ENCODE peak calls at places on chromosomes 5 and 9, in five cellular contexts. One of them, this sample, is unnamed. For H3K9me3, the result is how much of the 10 kb centered on the place peaks cover.

GRCh38 chr5:58484505-58484904 is 6.7 kb upstream of the GAPT start:
- DNase-seq in trophoblast cell: no peak
- DNase-seq in H1: no peak
- DNase-seq in mesenchymal stem cell: no peak
- DNase-seq in IMR-90: no peak
- DNase-seq in this sample: no peak

GRCh38 chr5:124927735-124928134 is 181.3 kb upstream of the ZNF608 start:
- DNase-seq in H1: no peak
- DNase-seq in mesenchymal stem cell: peak
- DNase-seq in IMR-90: peak
- DNase-seq in trophoblast cell: no peak
- DNase-seq in this sample: no peak

GRCh38 chr5:67315082-67315801 is 118.6 kb upstream of the CD180 start:
- DNase-seq in mesenchymal stem cell: peak
- DNase-seq in IMR-90: peak
- DNase-seq in trophoblast cell: no peak
- DNase-seq in H1: no peak
- DNase-seq in this sample: peak

GRCh38 chr9:137176302-137177182 is 4.7 kb upstream of the TMEM210 start:
- DNase-seq in trophoblast cell: peak
- DNase-seq in mesenchymal stem cell: peak
- DNase-seq in H1: no peak
- DNase-seq in IMR-90: peak
- DNase-seq in this sample: no peak

GRCh38 chr9:129237804-129238203 is 59.7 kb upstream of the IER5L start:
- DNase-seq in IMR-90: no peak
- DNase-seq in trophoblast cell: no peak
- DNase-seq in H1: no peak
- DNase-seq in mesenchymal stem cell: no peak
- DNase-seq in this sample: no peak

GRCh38 chr9:94084314-94084713 is at the start of gene PTPDC1:
- DNase-seq in mesenchymal stem cell: peak
- DNase-seq in IMR-90: peak
- DNase-seq in trophoblast cell: no peak
- DNase-seq in H1: peak
- DNase-seq in this sample: peak

GRCh38 chr9:70525553-70525952 is 111.1 kb upstream of the KLF9 start:
- DNase-seq in trophoblast cell: no peak
- DNase-seq in mesenchymal stem cell: no peak
- DNase-seq in IMR-90: peak
- DNase-seq in H1: no peak
- DNase-seq in this sample: no peak

GRCh38 chr9:101738566-101739183 is at the start of gene GRIN3A:
- DNase-seq in mesenchymal stem cell: no peak
- DNase-seq in trophoblast cell: no peak
- DNase-seq in IMR-90: no peak
- DNase-seq in H1: no peak
- DNase-seq in this sample: peak

GRCh38 chr5:66881475-66882161 is 285.4 kb downstream of the MAST4 start:
- DNase-seq in mesenchymal stem cell: peak
- DNase-seq in trophoblast cell: no peak
- DNase-seq in IMR-90: peak
- DNase-seq in H1: no peak
- DNase-seq in this sample: no peak

GRCh38 chr5:110361501-110361900 is 365.0 kb downstream of the TMEM232 start:
- DNase-seq in IMR-90: no peak
- DNase-seq in H1: no peak
- DNase-seq in mesenchymal stem cell: peak
- DNase-seq in trophoblast cell: no peak
- DNase-seq in this sample: no peak

GRCh38 chr5:141734501-141735231 is 52.6 kb upstream of the ARAP3 start:
- DNase-seq in trophoblast cell: peak
- DNase-seq in IMR-90: peak
- DNase-seq in H1: peak
- DNase-seq in mesenchymal stem cell: peak
- DNase-seq in this sample: peak

GRCh38 chr9:137055385-137056364 is 1.8 kb upstream of the ENTPD2 start:
- DNase-seq in mesenchymal stem cell: no peak
- DNase-seq in IMR-90: peak
- DNase-seq in trophoblast cell: no peak
- DNase-seq in H1: no peak
- DNase-seq in this sample: no peak

GRCh38 chr9:107438211-107439030 is 51.1 kb downstream of the KLF4 start:
- DNase-seq in mesenchymal stem cell: peak
- DNase-seq in trophoblast cell: peak
- DNase-seq in IMR-90: no peak
- DNase-seq in H1: peak
- DNase-seq in this sample: no peak

GRCh38 chr5:33781286-33781685 is 110.5 kb downstream of the ADAMTS12 start:
- DNase-seq in IMR-90: peak
- DNase-seq in trophoblast cell: peak
- DNase-seq in H1: no peak
- DNase-seq in mesenchymal stem cell: peak
- DNase-seq in this sample: peak

GRCh38 chr5:118968925-118969375 is 19.4 kb downstream of the DTWD2 start:
- DNase-seq in IMR-90: peak
- DNase-seq in mesenchymal stem cell: no peak
- DNase-seq in trophoblast cell: no peak
- DNase-seq in H1: no peak
- DNase-seq in this sample: no peak

DNA sequence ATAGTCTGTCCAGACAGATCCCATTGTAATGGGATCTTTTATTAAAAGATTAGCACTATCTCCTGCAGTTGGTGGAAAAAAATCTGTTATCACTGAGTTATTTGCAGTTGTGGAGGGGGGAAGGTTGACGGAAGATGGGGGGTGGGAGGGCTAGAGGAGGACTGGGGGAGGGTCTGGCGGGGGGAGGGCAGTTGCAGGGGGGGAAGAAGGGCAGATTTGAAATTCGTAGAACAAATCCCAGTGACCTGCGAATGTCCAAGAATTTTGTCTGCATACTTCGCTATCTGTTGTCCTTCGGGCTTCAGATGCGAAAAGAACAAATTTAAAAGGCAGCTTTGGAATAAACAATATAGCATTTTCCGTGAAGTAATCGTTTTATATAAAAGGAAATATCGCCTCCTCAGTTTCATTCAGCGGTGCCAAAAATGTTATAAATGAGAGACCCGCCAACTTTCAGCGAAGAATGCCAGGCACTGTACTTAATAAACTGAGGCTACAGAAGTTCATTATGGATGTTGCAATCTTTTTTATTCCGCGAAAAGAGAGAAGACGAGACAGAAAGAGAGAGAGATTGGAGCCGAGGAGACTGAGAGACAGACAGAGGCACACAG is 1.3 kb upstream of the FST start:
- DNase-seq in IMR-90: peak
- DNase-seq in trophoblast cell: no peak
- DNase-seq in H1: no peak
- DNase-seq in mesenchymal stem cell: no peak
- DNase-seq in this sample: no peak
- H3K23ac ChIP-seq in IMR-90: peak
- H3K23ac ChIP-seq in trophoblast cell: no peak
- H3K23ac ChIP-seq in H1: no peak
- H3K23ac ChIP-seq in mesenchymal stem cell: no peak
- H3K23ac ChIP-seq in this sample: no peak

GRCh38 chr5:12110629-12111028 is 206.4 kb upstream of the CTNND2 start:
- DNase-seq in H1: no peak
- DNase-seq in mesenchymal stem cell: no peak
- DNase-seq in trophoblast cell: no peak
- DNase-seq in IMR-90: no peak
- DNase-seq in this sample: no peak
- H3K9me3 ChIP-seq in H1: under half
- H3K9me3 ChIP-seq in mesenchymal stem cell: under half
- H3K9me3 ChIP-seq in trophoblast cell: under half
- H3K9me3 ChIP-seq in IMR-90: under half
- H3K9me3 ChIP-seq in this sample: under half

DNA sequence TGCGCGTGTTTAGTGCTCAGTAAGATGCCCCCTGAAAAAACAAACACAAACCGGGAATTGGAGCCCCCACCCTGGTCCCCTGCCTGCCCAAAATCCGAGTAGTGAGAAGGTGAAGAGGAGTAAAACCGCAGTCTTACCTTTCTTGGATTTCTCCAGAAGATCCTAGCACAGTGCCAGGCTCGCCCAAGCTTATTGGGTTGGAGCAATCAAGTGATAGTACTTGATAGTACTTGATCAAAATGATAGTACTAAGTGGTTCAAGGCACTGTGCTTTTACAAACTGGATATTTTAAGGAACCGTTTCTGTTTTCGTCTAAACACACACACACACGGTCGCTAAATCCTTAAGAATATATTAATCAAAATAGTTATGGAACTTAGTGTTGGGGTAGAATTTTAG is 2.8 kb upstream of the TRAF1 start:
- DNase-seq in H1: no peak
- DNase-seq in mesenchymal stem cell: no peak
- DNase-seq in IMR-90: no peak
- DNase-seq in trophoblast cell: no peak
- DNase-seq in this sample: no peak
- H3K4me3 ChIP-seq in H1: peak
- H3K4me3 ChIP-seq in mesenchymal stem cell: peak
- H3K4me3 ChIP-seq in IMR-90: no peak
- H3K4me3 ChIP-seq in trophoblast cell: peak
- H3K4me3 ChIP-seq in this sample: peak

GRCh38 chr5:150278046-150278760 is 11.4 kb downstream of the CAMK2A start:
- DNase-seq in H1: no peak
- DNase-seq in IMR-90: peak
- DNase-seq in trophoblast cell: no peak
- DNase-seq in mesenchymal stem cell: peak
- DNase-seq in this sample: no peak

GRCh38 chr5:150281987-150282386 is 7.6 kb downstream of the CAMK2A start:
- DNase-seq in H1: no peak
- DNase-seq in mesenchymal stem cell: no peak
- DNase-seq in IMR-90: no peak
- DNase-seq in trophoblast cell: no peak
- DNase-seq in this sample: no peak

GRCh38 chr5:150278916-150279315 is 10.7 kb downstream of the CAMK2A start:
- DNase-seq in IMR-90: peak
- DNase-seq in mesenchymal stem cell: peak
- DNase-seq in H1: no peak
- DNase-seq in trophoblast cell: no peak
- DNase-seq in this sample: no peak

GRCh38 chr5:150277043-150277442 is 12.5 kb downstream of the CAMK2A start:
- DNase-seq in mesenchymal stem cell: no peak
- DNase-seq in trophoblast cell: no peak
- DNase-seq in IMR-90: no peak
- DNase-seq in H1: no peak
- DNase-seq in this sample: no peak

DNA sequence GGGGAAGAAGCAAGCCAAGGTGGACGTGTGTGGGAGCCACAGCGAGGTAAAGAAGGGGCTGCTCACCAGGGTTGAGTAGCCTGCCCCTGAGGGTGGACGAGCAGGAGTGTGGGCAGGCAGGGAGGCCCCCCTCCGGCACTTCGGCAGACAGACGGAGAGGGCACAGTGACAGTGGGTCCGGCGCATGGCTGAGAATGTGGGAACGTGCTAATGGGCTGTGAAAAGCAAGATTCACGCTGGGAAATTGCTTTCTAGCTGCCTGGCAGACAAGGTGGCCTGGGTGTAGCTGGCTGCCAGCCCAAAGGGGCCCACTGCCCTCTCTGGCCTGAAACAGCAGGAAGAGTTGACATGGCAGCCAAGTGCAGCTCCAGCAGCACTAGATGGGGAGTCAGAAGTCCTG is 10.0 kb downstream of the CAMK2A start:
- DNase-seq in trophoblast cell: no peak
- DNase-seq in mesenchymal stem cell: no peak
- DNase-seq in H1: no peak
- DNase-seq in IMR-90: no peak
- DNase-seq in this sample: no peak
- H3K23ac ChIP-seq in trophoblast cell: no peak
- H3K23ac ChIP-seq in mesenchymal stem cell: no peak
- H3K23ac ChIP-seq in H1: no peak
- H3K23ac ChIP-seq in IMR-90: no peak
- H3K23ac ChIP-seq in this sample: peak

GRCh38 chr9:133921866-133922265 is 70.3 kb downstream of the VAV2 start:
- DNase-seq in mesenchymal stem cell: no peak
- DNase-seq in IMR-90: no peak
- DNase-seq in H1: no peak
- DNase-seq in trophoblast cell: no peak
- DNase-seq in this sample: no peak
- H3K9me3 ChIP-seq in mesenchymal stem cell: under half
- H3K9me3 ChIP-seq in IMR-90: under half
- H3K9me3 ChIP-seq in H1: under half
- H3K9me3 ChIP-seq in trophoblast cell: under half
- H3K9me3 ChIP-seq in this sample: under half

DNA sequence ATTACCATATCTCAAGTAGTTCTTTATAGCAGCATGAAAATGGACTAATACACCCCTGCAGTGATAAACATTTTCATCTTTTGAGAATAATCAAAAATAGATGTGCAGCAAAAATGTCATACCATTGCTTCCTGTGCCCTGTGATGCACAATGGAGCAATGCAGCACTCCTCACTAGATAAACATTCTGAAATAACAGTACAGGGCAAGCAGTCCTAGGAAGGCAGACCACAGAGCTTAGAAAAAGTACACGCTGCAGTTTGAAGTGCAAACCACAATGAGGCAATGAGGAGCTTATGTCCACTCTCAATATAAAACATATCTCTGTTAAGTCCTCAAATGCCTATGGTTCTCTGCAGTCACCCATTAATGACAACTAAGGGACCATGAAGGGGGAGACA is 367.6 kb downstream of the PDE4D start:
- DNase-seq in trophoblast cell: no peak
- DNase-seq in H1: no peak
- DNase-seq in IMR-90: peak
- DNase-seq in mesenchymal stem cell: peak
- DNase-seq in this sample: no peak
- H3K4me3 ChIP-seq in trophoblast cell: no peak
- H3K4me3 ChIP-seq in H1: no peak
- H3K4me3 ChIP-seq in IMR-90: no peak
- H3K4me3 ChIP-seq in mesenchymal stem cell: no peak
- H3K4me3 ChIP-seq in this sample: no peak

GRCh38 chr5:169029661-169030274 is 271.2 kb downstream of the SLIT3 start:
- DNase-seq in H1: no peak
- DNase-seq in mesenchymal stem cell: no peak
- DNase-seq in trophoblast cell: no peak
- DNase-seq in IMR-90: no peak
- DNase-seq in this sample: no peak
- H3K23ac ChIP-seq in H1: no peak
- H3K23ac ChIP-seq in mesenchymal stem cell: no peak
- H3K23ac ChIP-seq in trophoblast cell: peak
- H3K23ac ChIP-seq in IMR-90: no peak
- H3K23ac ChIP-seq in this sample: no peak

GRCh38 chr5:4537489-4537888 is 602.6 kb upstream of the ADAMTS16 start:
- DNase-seq in trophoblast cell: no peak
- DNase-seq in H1: no peak
- DNase-seq in mesenchymal stem cell: no peak
- DNase-seq in IMR-90: no peak
- DNase-seq in this sample: no peak

GRCh38 chr5:4541334-4541733 is 598.8 kb upstream of the ADAMTS16 start:
- DNase-seq in trophoblast cell: no peak
- DNase-seq in IMR-90: no peak
- DNase-seq in mesenchymal stem cell: no peak
- DNase-seq in H1: no peak
- DNase-seq in this sample: no peak

GRCh38 chr5:4542145-4542778 is 597.9 kb upstream of the ADAMTS16 start:
- DNase-seq in H1: no peak
- DNase-seq in trophoblast cell: no peak
- DNase-seq in mesenchymal stem cell: no peak
- DNase-seq in IMR-90: no peak
- DNase-seq in this sample: no peak

GRCh38 chr5:4544049-4544675 is 596.0 kb upstream of the ADAMTS16 start:
- DNase-seq in IMR-90: no peak
- DNase-seq in mesenchymal stem cell: no peak
- DNase-seq in trophoblast cell: no peak
- DNase-seq in H1: no peak
- DNase-seq in this sample: no peak

GRCh38 chr5:4540375-4541173 is 599.6 kb upstream of the ADAMTS16 start:
- DNase-seq in H1: no peak
- DNase-seq in IMR-90: no peak
- DNase-seq in trophoblast cell: no peak
- DNase-seq in mesenchymal stem cell: no peak
- DNase-seq in this sample: no peak
- H3K9me3 ChIP-seq in H1: under half
- H3K9me3 ChIP-seq in IMR-90: under half
- H3K9me3 ChIP-seq in trophoblast cell: under half
- H3K9me3 ChIP-seq in mesenchymal stem cell: under half
- H3K9me3 ChIP-seq in this sample: under half

This sample was measured in neuronal stem cell.